ENCODE peak calls at places on chromosome 18, in ten cellular contexts. N is tibial artery; S is adrenal gland; J is suprapubic skin; R is AG04450; E is psoas muscle; K is aorta; F is CD8-positive, alpha-beta T cell; G is Peyer's patch; P is MM.1S. D is an unnamed sample.

GRCh38 chr18:78645216-78645615 is 334.4 kb upstream of the SALL3 start:
- DNase-seq in S (no peak), G (no peak), K (no peak), E (no peak), N (peak), J (no peak), F (no peak), R (no peak), P (no peak), D (no peak)

GRCh38 chr18:34083910-34084309 is 140.8 kb downstream of the NOL4 start:
- DNase-seq in R (no peak), F (no peak), P (no peak), G (no peak), E (no peak), S (no peak), K (no peak), J (no peak), N (no peak), D (no peak)

GRCh38 chr18:55778731-55779460 is 190.9 kb upstream of the TCF4 start:
- DNase-seq in P (peak), S (no peak), G (no peak), E (no peak), R (no peak), F (no peak), K (no peak), J (no peak), N (no peak), D (peak)

GRCh38 chr18:7616661-7617060 is 49.5 kb downstream of the PTPRM start:
- DNase-seq in J (no peak), N (no peak), G (no peak), P (no peak), R (no peak), F (no peak), E (peak), S (peak), K (no peak), D (no peak)

GRCh38 chr18:44846450-44846849 is 165.8 kb downstream of the SETBP1 start:
- DNase-seq in G (no peak), R (no peak), N (no peak), F (no peak), S (no peak), P (no peak), K (no peak), E (no peak), J (no peak), D (no peak)

GRCh38 chr18:78882585-78882984 is 97.0 kb upstream of the SALL3 start:
- DNase-seq in F (no peak), N (peak), S (no peak), K (no peak), P (no peak), G (no peak), J (no peak), R (no peak), E (no peak), D (no peak)

GRCh38 chr18:45014047-45014501 is 333.4 kb downstream of the SETBP1 start:
- DNase-seq in J (no peak), F (no peak), P (no peak), E (peak), N (peak), G (no peak), S (no peak), K (peak), R (peak), D (no peak)

GRCh38 chr18:53991202-53991601 is 233.3 kb downstream of the MBD2 start:
- DNase-seq in K (no peak), S (no peak), R (no peak), F (no peak), N (no peak), E (no peak), P (no peak), J (no peak), G (no peak), D (no peak)

GRCh38 chr18:51135795-51136194 is 61.7 kb downstream of the MEX3C start:
- DNase-seq in R (no peak), G (no peak), P (no peak), K (no peak), N (no peak), E (no peak), F (no peak), S (no peak), J (no peak), D (no peak)

DNA sequence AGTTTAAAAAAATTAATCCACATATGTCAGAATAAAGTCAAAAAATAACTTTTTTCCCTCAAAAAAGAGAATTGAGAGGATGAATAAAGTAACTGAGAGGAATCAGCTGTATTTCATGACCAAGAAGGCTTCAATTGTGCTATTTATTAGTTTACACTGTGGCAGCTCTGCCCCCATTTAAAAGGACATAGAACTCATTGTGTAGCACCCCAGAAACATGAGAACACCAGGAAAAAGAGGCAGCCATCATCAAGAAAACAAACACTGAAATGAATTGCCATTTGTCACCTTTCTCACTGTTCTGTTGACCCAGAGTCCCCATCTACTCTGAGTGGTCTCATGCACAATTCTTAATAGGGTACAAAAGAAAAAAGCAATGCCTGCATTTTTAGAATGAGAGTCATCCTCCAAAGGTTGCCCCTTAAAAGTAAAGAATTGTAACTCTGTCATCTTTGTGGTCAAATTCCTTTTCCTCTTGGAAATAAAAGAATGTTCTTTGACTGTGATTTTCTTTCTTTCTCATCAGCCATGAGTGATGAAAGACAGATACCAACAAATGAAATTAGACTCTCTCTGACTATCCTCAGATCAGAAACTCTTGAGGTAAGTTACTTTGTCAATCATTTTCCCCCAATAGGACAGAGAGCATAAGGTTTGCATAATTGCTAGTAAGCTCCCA is 1942.0 kb upstream of the PIK3C3 start:
- DNase-seq in F (no peak), R (no peak), G (no peak), K (no peak), S (no peak), J (no peak), N (no peak), E (no peak), P (no peak), D (no peak)
- H3K27ac ChIP-seq in F (no peak), R (no peak), G (no peak), K (no peak), S (no peak), J (no peak), N (no peak), E (no peak), P (no peak), D (peak)

GRCh38 chr18:63016270-63016669 is 300.9 kb downstream of the PHLPP1 start:
- DNase-seq in P (peak), F (peak), K (no peak), R (peak), G (peak), S (peak), E (no peak), N (no peak), J (peak), D (no peak)
- H3K27ac ChIP-seq in P (no peak), F (no peak), K (no peak), R (no peak), G (no peak), S (no peak), E (no peak), N (no peak), J (no peak), D (no peak)

DNA sequence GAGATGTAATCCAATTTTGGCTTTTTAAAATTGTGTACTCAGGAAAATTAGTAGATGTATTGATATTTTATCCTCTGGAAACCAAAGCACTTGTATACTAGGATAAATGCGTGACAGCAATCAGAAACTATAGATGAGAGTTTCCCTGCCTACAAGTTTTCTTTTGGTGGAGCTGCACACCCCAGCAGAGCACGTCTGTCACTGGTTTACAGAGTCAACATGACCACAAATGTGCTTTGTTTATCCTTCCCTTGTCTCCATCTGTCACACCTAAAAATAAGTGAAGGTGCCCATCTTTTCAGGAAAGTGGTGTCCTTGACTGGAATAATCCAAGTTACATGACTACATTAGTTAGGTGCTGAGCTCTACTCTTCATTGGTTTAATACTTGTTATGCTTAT is 210.4 kb upstream of the DSEL start:
- DNase-seq in J (no peak), E (no peak), G (no peak), F (no peak), K (no peak), R (no peak), P (peak), N (no peak), S (no peak), D (no peak)
- H3K27ac ChIP-seq in J (no peak), E (no peak), G (no peak), F (no peak), K (no peak), R (no peak), P (peak), N (no peak), S (no peak), D (no peak)

DNA sequence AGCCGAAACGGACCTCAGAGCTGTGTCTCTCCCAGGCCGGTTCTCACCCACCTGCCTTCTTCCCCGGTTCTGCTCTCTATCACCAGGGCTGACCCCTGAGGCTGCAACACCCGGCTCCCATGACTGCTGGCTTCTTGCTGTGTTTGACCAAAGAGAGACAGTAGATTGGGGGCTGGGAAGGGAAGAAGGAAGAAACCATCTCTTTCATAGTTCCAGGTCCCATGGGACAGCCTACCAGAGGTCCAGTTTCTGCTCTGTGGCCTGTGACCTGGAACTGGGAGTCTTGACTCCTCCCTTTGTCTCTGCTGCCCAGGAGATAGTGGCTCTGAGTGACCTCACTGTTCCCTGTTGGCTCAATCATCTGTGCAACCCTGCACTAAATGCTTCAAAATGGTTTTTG is 38.1 kb downstream of the ALPK2 start:
- DNase-seq in K (no peak), N (no peak), E (no peak), S (no peak), F (no peak), R (no peak), G (no peak), J (no peak), P (no peak), D (no peak)
- H3K27ac ChIP-seq in K (no peak), N (no peak), E (peak), S (no peak), F (no peak), R (peak), G (no peak), J (no peak), P (no peak), D (no peak)

GRCh38 chr18:57091231-57091630 is 55.7 kb upstream of the BOD1L2 start:
- DNase-seq in G (no peak), J (no peak), F (no peak), N (no peak), R (no peak), E (no peak), S (no peak), K (no peak), P (no peak), D (no peak)

GRCh38 chr18:57086163-57086562 is 60.7 kb upstream of the BOD1L2 start:
- DNase-seq in S (no peak), J (no peak), K (no peak), N (no peak), E (no peak), G (no peak), R (no peak), F (no peak), P (no peak), D (no peak)

GRCh38 chr18:57084331-57085298 is 62.3 kb upstream of the BOD1L2 start:
- DNase-seq in S (no peak), E (no peak), J (no peak), G (no peak), N (no peak), F (no peak), R (no peak), P (peak), K (no peak), D (no peak)

GRCh38 chr18:57088883-57089282 is 58.0 kb upstream of the BOD1L2 start:
- DNase-seq in J (no peak), N (no peak), G (no peak), F (no peak), K (no peak), E (no peak), R (no peak), P (no peak), S (no peak), D (no peak)

GRCh38 chr18:57087985-57088384 is 58.9 kb upstream of the BOD1L2 start:
- DNase-seq in J (no peak), S (no peak), G (no peak), E (no peak), F (no peak), P (no peak), N (no peak), K (no peak), R (no peak), D (no peak)
- H3K27ac ChIP-seq in J (no peak), S (no peak), G (no peak), E (no peak), F (no peak), P (no peak), N (no peak), K (no peak), R (no peak), D (no peak)

DNA sequence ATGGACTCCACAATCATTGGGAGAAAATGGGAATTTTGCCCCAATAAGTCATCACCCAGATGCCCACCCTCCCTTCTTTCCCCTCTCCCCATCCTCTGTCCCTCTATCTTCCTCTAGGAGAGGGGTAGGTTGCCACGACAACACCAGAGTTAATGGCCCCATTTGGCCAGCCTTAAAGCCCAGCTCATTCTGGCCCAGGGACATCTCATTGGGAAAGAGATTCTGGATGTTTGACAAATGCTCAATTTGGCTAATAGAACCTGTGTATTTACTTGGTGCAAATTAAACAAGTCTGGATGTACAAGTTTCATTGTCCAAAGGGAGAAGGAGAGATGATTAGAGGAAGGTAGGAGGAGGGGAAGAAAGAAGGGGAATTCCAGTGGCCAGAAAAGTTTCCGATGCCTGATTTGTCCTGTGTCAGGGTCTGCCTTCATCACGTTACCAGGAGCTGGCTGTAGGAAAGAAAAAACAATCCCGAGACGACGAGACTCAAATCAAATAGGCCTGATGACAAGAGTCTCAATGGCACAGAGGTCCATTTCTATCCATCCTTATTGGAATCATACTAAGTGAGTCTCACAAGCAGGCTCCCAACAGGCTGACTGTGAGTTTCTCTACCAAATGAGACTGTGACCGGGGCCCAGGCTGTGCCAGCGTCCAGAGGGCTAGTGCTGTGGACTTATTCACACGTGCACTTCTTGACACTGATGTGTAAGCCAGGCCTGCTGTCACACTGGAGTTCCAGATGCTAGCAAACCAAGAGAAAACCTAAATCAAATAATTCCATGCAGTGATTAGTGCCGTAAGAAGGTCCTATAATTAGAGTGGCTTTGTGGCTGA is 265.2 kb upstream of the APCDD1 start:
- DNase-seq in G (no peak), F (no peak), E (no peak), R (no peak), S (no peak), K (no peak), N (no peak), P (no peak), J (no peak), D (no peak)
- H3K27ac ChIP-seq in G (no peak), F (no peak), E (no peak), R (no peak), S (no peak), K (no peak), N (no peak), P (no peak), J (no peak), D (no peak)

D was measured in substantia nigra.